ENCODE peak calls at places on chromosomes 11 and 22, in seven cellular contexts. I, A, W, D, U, R and F are unnamed samples. For H3K9me3 and H3K4me1, the result is how much of the 10 kb centered on the place peaks cover.

GRCh38 chr11:122721964-122722266 is 66.4 kb downstream of the UBASH3B start:
- DNase-seq in I (no peak), D (no peak), A (no peak), U (no peak), R (peak), W (no peak), F (no peak)

GRCh38 chr11:10257478-10257877 is 36.5 kb downstream of the SBF2 start:
- DNase-seq in I (no peak), D (no peak), A (no peak), U (no peak), W (no peak), R (no peak), F (no peak)

GRCh38 chr11:20609727-20610707 is 10.6 kb downstream of the SLC6A5 start:
- DNase-seq in R (peak), D (peak), U (peak), A (peak), I (peak), W (peak), F (no peak)

GRCh38 chr22:19446603-19447387 is 716 bp downstream of the C22orf39 start:
- DNase-seq in D (no peak), R (no peak), I (no peak), A (no peak), W (no peak), U (no peak), F (no peak)

GRCh38 chr11:1934326-1935155 is 12.6 kb upstream of the MRPL23 start:
- DNase-seq in D (no peak), A (no peak), R (no peak), I (no peak), U (no peak), W (peak), F (no peak)

GRCh38 chr22:50219800-50220602 is 19.2 kb downstream of the SELENOO start:
- DNase-seq in I (no peak), R (no peak), W (no peak), U (no peak), D (no peak), A (no peak), F (no peak)

GRCh38 chr11:119100246-119100959 is 1.2 kb downstream of the DPAGT1 start:
- DNase-seq in I (no peak), W (no peak), A (peak), U (no peak), D (no peak), R (no peak), F (no peak)

GRCh38 chr11:130390071-130390758 is 38.2 kb downstream of the ADAMTS8 start:
- DNase-seq in I (no peak), R (no peak), U (no peak), D (peak), W (no peak), A (peak), F (no peak)

GRCh38 chr22:19121631-19122142 is 525 bp downstream of the DGCR2 start:
- DNase-seq in A (no peak), D (peak), R (peak), W (peak), U (peak), I (peak), F (no peak)

GRCh38 chr22:35915477-35916013 is 113.1 kb downstream of the RBFOX2 start:
- DNase-seq in D (no peak), A (no peak), W (no peak), U (no peak), R (no peak), I (no peak), F (no peak)

GRCh38 chr11:66951927-66952337 is 6.3 kb downstream of the PC start:
- DNase-seq in U (no peak), W (peak), I (no peak), R (no peak), D (no peak), A (no peak), F (no peak)

GRCh38 chr11:63682045-63682915 is 980 bp downstream of the RTN3 start:
- DNase-seq in D (peak), I (no peak), R (peak), A (no peak), U (peak), W (peak), F (no peak)

GRCh38 chr11:102497061-102497460 is 33.5 kb downstream of the MMP7 start:
- DNase-seq in D (no peak), R (no peak), W (no peak), A (no peak), U (no peak), I (no peak), F (no peak)

GRCh38 chr22:48333323-48333763 is 1494.3 kb downstream of the BRD1 start:
- DNase-seq in R (no peak), U (no peak), D (no peak), I (no peak), A (no peak), W (no peak), F (no peak)
- H3K9me3 ChIP-seq in R (under half), U (under half), D (under half), I (under half), A (under half), W (under half), F (under half)

GRCh38 chr11:111729441-111729840 is 36.7 kb downstream of the PPP2R1B start:
- DNase-seq in D (no peak), W (no peak), A (no peak), I (no peak), R (no peak), U (no peak), F (no peak)
- H3K27ac ChIP-seq in D (peak), W (peak), A (no peak), I (no peak), R (no peak), U (peak), F (no peak)

DNA sequence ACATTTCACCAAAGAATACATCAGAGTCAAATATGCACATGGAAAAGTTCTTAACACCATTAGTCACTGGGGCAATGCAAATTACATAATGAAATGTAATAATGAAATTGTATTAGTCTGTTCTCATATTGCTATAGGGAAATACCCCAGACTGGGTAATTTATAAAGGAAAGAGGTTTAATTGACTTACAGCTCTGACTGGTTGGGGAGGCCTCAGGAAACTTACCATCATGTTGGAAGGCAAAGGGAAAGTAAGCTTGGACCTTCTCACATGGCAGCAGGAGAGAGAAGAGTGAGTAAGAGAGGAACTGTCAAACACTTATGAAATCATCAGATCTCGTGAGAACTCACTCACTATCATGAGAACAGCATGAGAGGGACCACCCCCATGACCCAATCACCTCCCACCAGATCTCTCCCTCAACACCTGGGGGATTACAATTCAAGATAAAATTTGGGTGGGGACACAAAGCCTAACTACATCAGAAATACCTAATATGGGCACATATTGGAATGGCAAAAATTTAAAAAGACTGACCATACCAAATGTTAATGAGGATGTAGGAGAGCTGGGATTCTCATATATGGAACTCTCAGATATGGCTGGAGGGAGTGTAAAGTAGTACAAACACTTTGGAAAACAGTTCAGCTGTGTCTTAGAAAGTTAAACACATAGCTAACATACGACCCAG is 65.1 kb upstream of the CD44 start:
- DNase-seq in R (no peak), U (no peak), A (no peak), I (no peak), W (no peak), D (no peak), F (no peak)
- H3K4me1 ChIP-seq in R (under half), U (under half), A (under half), I (under half), W (under half), D (under half), F (under half)

GRCh38 chr22:48104786-48105185 is 1342.3 kb downstream of the TBC1D22A start:
- DNase-seq in W (no peak), D (no peak), R (no peak), U (no peak), I (no peak), A (no peak), F (no peak)

GRCh38 chr22:48106215-48106614 is 1343.8 kb downstream of the TBC1D22A start:
- DNase-seq in D (no peak), A (no peak), W (no peak), R (no peak), I (no peak), U (no peak), F (no peak)

GRCh38 chr22:48104102-48104738 is 1341.8 kb downstream of the TBC1D22A start:
- DNase-seq in U (no peak), R (no peak), D (no peak), W (no peak), A (no peak), I (no peak), F (no peak)

GRCh38 chr22:48105254-48105653 is 1342.8 kb downstream of the TBC1D22A start:
- DNase-seq in A (no peak), U (no peak), R (no peak), I (no peak), D (no peak), W (no peak), F (no peak)

GRCh38 chr22:48106715-48107259 is 1344.3 kb downstream of the TBC1D22A start:
- DNase-seq in D (no peak), R (no peak), A (no peak), I (no peak), U (no peak), W (no peak), F (no peak)
- H3K9me3 ChIP-seq in D (under half), R (under half), A (under half), I (under half), U (under half), W (under half), F (under half)